ENCODE peak calls at places on chromosomes 2 and 18, in eight cellular contexts. G is foreskin fibroblast, A is cardiac fibroblast, K is GM23338, R is WERI-Rb-1, Z is stomach, T is AG04449, J is brain microvascular endothelial cell. S is an unnamed sample.

GRCh38 chr2:241211276-241211675 is 22.8 kb downstream of the ANO7 start:
- DNase-seq in A (no peak), K (no peak), R (peak; percentile 30), J (no peak), T (no peak), Z (no peak), G (no peak), S (no peak)

GRCh38 chr2:175025946-175026345 is 20.8 kb upstream of the CHN1 start:
- DNase-seq in G (peak; percentile 82), Z (no peak), J (no peak), K (no peak), R (no peak), T (no peak), A (peak; percentile 55), S (peak; percentile 6)

GRCh38 chr2:1718339-1719220 is 25.7 kb downstream of the PXDN start:
- DNase-seq in A (no peak), Z (no peak), G (no peak), K (no peak), J (no peak), R (peak; percentile 8), T (no peak), S (no peak)

GRCh38 chr18:73688851-73689659 is 458.6 kb downstream of the FBXO15 start:
- DNase-seq in R (no peak), J (peak; percentile 46), Z (no peak), A (peak; percentile 95), G (peak; percentile 92), T (peak; percentile 97), K (peak; percentile 59), S (peak; percentile 90)

GRCh38 chr2:112055833-112056625 is 960 bp downstream of the TMEM87B start:
- DNase-seq in K (peak; percentile 61), R (peak; percentile 30), Z (peak; percentile 60), G (peak; percentile 95), A (peak; percentile 88), J (peak; percentile 87), T (peak; percentile 80), S (peak; percentile 97)

GRCh38 chr18:77133920-77134496 is 1.4 kb upstream of the MBP start:
- DNase-seq in T (no peak), Z (no peak), J (no peak), R (peak; percentile 52), G (peak; percentile 48), K (no peak), A (no peak), S (no peak)

GRCh38 chr2:12501469-12502147 is 215.1 kb upstream of the TRIB2 start:
- DNase-seq in R (no peak), G (peak; percentile 55), T (no peak), Z (no peak), A (no peak), K (no peak), J (no peak), S (peak; percentile 61)

GRCh38 chr2:226118471-226119429 is 680.9 kb downstream of the IRS1 start:
- DNase-seq in T (peak; percentile 73), K (peak; percentile 5), Z (no peak), A (peak; percentile 98), J (peak; percentile 83), R (no peak), G (peak; percentile 95), S (peak; percentile 99)

GRCh38 chr2:142980246-142981068 is 103.0 kb downstream of the KYNU start:
- DNase-seq in T (no peak), R (no peak), J (peak; percentile 43), Z (no peak), A (peak; percentile 68), K (peak; percentile 42), G (peak; percentile 61), S (peak; percentile 70)

GRCh38 chr2:97775074-97775473 is 61.7 kb downstream of the ZAP70 start:
- DNase-seq in T (no peak), A (no peak), G (no peak), Z (no peak), K (no peak), J (no peak), R (no peak), S (no peak)

GRCh38 chr2:205766765-205767359 is 84.6 kb downstream of the NRP2 start:
- DNase-seq in K (peak; percentile 89), G (peak; percentile 81), Z (peak; percentile 75), T (no peak), R (peak; percentile 66), J (peak; percentile 39), A (peak; percentile 75), S (peak; percentile 79)

GRCh38 chr2:227862227-227862740 is 9.1 kb upstream of the DAW1 start:
- DNase-seq in A (peak; percentile 94), Z (peak; percentile 36), J (peak; percentile 79), R (no peak), G (peak; percentile 81), T (no peak), K (peak; percentile 72), S (peak; percentile 89)

DNA sequence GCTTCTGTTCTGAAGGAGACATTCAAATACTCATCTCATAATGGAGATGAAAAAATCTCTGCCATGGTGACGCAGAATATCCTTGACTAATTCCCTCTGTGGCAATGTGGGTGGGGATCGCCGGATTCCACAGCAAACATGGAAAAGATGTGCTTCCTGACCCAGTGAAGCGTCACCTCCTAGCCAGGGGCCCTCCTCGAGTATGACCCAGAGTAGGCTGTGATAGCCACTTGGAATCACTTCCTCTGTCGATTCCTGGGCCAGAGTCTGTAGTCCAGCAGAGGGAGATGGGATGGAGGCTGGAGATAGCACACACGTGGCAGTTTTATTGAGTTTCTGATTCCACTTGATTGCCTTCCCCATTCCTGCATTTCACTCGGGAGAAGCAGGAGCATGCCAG is 36.8 kb downstream of the DRC1 start:
- DNase-seq in G (peak; percentile 61), R (no peak), A (peak; percentile 68), Z (no peak), T (no peak), K (peak; percentile 13), J (peak; percentile 22), S (peak; percentile 11)
- TF ChIP-seq CTCF in G (no peak), R (no peak), A (no peak), Z (no peak), T (peak; percentile 10), K (no peak), J (peak; percentile 41), S (no peak)

GRCh38 chr18:13216092-13216582 is 2.4 kb upstream of the LDLRAD4 start:
- DNase-seq in K (peak; percentile 73), R (peak; percentile 74), J (peak; percentile 55), Z (peak; percentile 81), G (peak; percentile 71), A (peak; percentile 54), T (peak; percentile 19), S (peak; percentile 55)

GRCh38 chr18:13217971-13218375 is 587 bp upstream of the LDLRAD4 start:
- DNase-seq in T (no peak), G (peak; percentile 12), Z (no peak), K (peak; percentile 48), J (no peak), R (peak; percentile 49), A (peak; percentile 3), S (no peak)

GRCh38 chr18:13218376-13219011 is at the start of gene LDLRAD4:
- DNase-seq in A (peak; percentile 2), Z (peak; percentile 39), G (peak; percentile 17), T (no peak), R (peak; percentile 51), J (no peak), K (peak; percentile 69), S (no peak)

GRCh38 chr18:13217466-13217961 is 1.0 kb upstream of the LDLRAD4 start:
- DNase-seq in Z (peak; percentile 58), A (peak; percentile 16), K (peak; percentile 67), T (no peak), G (peak; percentile 43), R (peak; percentile 75), J (no peak), S (peak; percentile 10)

DNA sequence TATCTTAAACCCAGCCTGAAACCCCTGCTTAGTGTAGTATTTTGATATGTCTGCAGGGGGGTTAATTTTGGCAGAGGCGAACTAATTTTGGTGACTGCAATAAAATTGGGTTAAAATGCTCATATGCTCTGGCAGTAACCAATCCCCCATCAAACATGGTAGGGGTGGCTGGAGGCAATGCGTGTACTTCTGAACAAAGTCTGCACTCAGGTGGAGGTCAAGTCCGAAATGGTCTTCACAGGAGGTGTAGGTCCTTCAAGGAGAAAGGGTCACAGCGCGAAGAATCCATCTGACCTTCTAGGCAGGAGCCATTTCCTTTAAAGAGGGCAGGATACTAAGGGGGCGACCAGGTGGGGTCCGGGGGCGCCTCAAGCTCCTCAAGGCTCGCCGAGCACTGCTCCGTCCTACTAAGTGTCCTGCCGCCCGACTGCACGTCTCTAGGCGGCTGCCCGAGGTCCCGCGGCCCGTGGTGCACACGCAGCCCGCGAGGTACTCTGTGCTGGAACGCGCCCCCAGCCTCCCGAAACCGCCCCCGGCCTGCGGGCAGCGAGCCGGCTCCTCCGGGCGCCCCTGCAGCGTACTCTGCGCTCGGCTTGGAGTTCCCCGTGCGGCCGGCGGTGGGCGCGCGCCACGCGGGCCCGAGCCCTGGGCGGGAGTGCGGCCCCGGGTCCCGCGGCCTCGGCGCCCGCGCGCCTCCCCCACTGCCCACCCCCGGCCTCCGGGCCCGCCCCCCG is 1.7 kb upstream of the LDLRAD4 start:
- DNase-seq in T (no peak), A (peak; percentile 2), J (no peak), Z (peak; percentile 46), G (peak; percentile 15), R (peak; percentile 60), K (peak; percentile 61), S (no peak)
- H3K4me3 ChIP-seq in T (no peak overlapping the region), A (no peak overlapping the region), J (no peak overlapping the region), Z (peak overlapping the region; percentile 92), G (no peak overlapping the region), R (peak overlapping the region; percentile 91), K (peak overlapping the region; percentile 74), S (no peak overlapping the region)

GRCh38 chr2:59789523-59789922 is 763.9 kb downstream of the BCL11A start:
- DNase-seq in Z (no peak), K (no peak), J (no peak), G (no peak), A (no peak), R (no peak), T (no peak), S (no peak)
- TF ChIP-seq CTCF in Z (no peak), K (peak; percentile 25), J (no peak), G (no peak), A (no peak), R (peak; percentile 20), T (no peak), S (no peak)

DNA sequence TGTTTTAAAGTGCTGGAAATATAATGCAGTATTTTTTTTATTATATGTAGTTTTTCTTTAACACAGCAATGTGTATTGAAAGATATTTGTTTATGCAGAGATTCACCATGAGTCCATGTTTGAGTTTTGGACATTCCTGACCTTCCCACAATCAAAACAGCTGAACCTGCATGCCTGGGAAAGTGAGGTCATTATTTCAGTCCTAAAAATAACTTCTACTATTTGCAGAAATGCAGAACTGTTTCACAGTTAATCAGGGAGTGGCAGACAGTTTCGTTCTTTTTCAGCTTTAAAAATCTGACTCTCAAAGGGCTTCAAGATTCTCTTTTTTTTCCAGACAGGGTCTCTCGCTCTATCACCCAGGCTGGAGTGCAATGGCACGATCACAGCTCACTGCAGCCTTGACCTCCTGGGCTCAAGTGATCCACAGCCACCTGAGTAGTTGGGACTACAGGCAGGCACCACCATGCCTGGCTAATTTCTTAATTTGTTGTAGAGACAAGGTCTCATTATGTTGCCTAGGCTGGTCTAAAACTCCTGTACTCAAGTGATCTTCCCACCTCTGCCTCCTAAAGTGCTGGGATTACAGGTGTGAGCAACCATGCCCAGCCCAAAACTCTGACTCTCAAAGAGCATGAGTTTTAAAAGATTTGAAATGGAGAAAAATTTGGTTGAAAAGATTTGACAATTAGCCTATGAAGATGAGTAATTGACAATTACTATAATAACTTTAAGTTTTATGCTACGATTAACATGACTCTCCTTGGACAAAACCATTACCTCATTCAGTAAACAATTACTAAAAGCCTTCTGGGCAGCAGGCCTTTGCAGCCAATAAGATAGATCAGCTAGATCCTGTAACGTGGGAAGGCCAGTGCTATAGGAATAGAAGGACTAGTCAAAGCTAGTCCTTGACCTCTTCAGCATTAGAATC is 5.0 kb upstream of the MYL12B start:
- DNase-seq in G (peak; percentile 63), T (no peak), K (no peak), Z (peak; percentile 49), A (peak; percentile 57), R (no peak), J (peak; percentile 53), S (peak; percentile 55)
- H3K4me3 ChIP-seq in G (no peak overlapping the region), T (no peak overlapping the region), K (no peak overlapping the region), Z (no peak overlapping the region), A (no peak overlapping the region), R (no peak overlapping the region), J (no peak overlapping the region), S (no peak overlapping the region)

GRCh38 chr2:202831241-202831997 is 40.1 kb downstream of the ICA1L start:
- DNase-seq in K (peak; percentile 73), J (peak; percentile 29), A (peak; percentile 74), R (peak; percentile 29), Z (peak; percentile 33), G (peak; percentile 74), T (no peak), S (peak; percentile 76)
- TF ChIP-seq CTCF in K (peak; percentile 89), J (peak; percentile 83), A (peak; percentile 77), R (peak; percentile 55), Z (peak; percentile 29), G (peak; percentile 80), T (peak; percentile 63), S (peak; percentile 88)